ENCODE peak calls at places on chromosomes 7 and 10, in nine cellular contexts. W, P, J, Y, E, V, B, U and S are unnamed samples.

GRCh38 chr7:7737674-7738073 is 19.3 kb upstream of the RPA3 start:
- DNase-seq in J (no peak), Y (no peak), B (no peak), P (no peak), W (no peak), U (peak), V (no peak), E (no peak), S (no peak)

GRCh38 chr7:18553585-18554055 is 58.1 kb downstream of the HDAC9 start:
- DNase-seq in U (no peak), W (no peak), B (no peak), Y (no peak), E (no peak), V (no peak), P (no peak), J (no peak), S (no peak)

GRCh38 chr10:29804025-29804852 is 169.5 kb upstream of the SVIL start:
- DNase-seq in Y (peak), J (peak), U (peak), W (peak), V (peak), E (peak), P (peak), B (peak), S (peak)

GRCh38 chr7:94145602-94146001 is 141.4 kb upstream of the BET1 start:
- DNase-seq in P (no peak), J (peak), W (peak), Y (no peak), U (no peak), E (no peak), V (peak), B (no peak), S (no peak)

GRCh38 chr7:141617280-141617679 is 66.1 kb downstream of the AGK start:
- DNase-seq in V (no peak), E (no peak), P (no peak), W (no peak), B (no peak), Y (no peak), U (no peak), J (peak), S (no peak)

GRCh38 chr7:44486693-44487092 is 3.8 kb downstream of the NUDCD3 start:
- DNase-seq in J (peak), P (peak), E (peak), B (peak), W (peak), V (peak), Y (no peak), U (peak), S (no peak)

GRCh38 chr10:11401314-11402222 is 209.9 kb downstream of the USP6NL start:
- DNase-seq in B (no peak), W (no peak), J (no peak), U (peak), Y (no peak), E (no peak), V (no peak), P (peak), S (no peak)

GRCh38 chr7:109126404-109127050 is 556.9 kb downstream of the DNAJB9 start:
- DNase-seq in E (no peak), Y (no peak), J (no peak), V (no peak), U (no peak), W (no peak), B (peak), P (no peak), S (no peak)

GRCh38 chr10:112221545-112221944 is 38.0 kb upstream of the GPAM start:
- DNase-seq in W (no peak), V (peak), E (no peak), P (no peak), Y (no peak), U (no peak), J (no peak), B (no peak), S (no peak)

GRCh38 chr10:25966846-25967245 is 32.8 kb downstream of the MYO3A start:
- DNase-seq in V (no peak), B (no peak), U (no peak), P (no peak), E (no peak), W (no peak), J (no peak), Y (no peak), S (no peak)

GRCh38 chr7:1200045-1200444 is 32.6 kb upstream of the UNCX start:
- DNase-seq in U (no peak), E (no peak), V (peak), J (no peak), P (no peak), W (no peak), Y (no peak), B (no peak), S (no peak)

GRCh38 chr10:132226586-132227405 is 40.0 kb downstream of the DPYSL4 start:
- DNase-seq in V (no peak), U (no peak), B (no peak), J (no peak), E (no peak), Y (no peak), P (no peak), W (no peak), S (no peak)

GRCh38 chr10:132702601-132703304 is 83.2 kb downstream of the NKX6-2 start:
- DNase-seq in P (no peak), J (no peak), B (no peak), Y (peak), U (no peak), V (no peak), W (no peak), E (no peak), S (no peak)

GRCh38 chr7:151161757-151162156 is 5.7 kb downstream of the GBX1 start:
- DNase-seq in V (no peak), W (no peak), E (no peak), P (no peak), U (no peak), Y (no peak), B (no peak), J (no peak), S (no peak)

GRCh38 chr10:125788156-125789034 is 12.8 kb upstream of the MMP21 start:
- DNase-seq in Y (no peak), J (no peak), U (peak), E (no peak), P (no peak), W (no peak), V (no peak), B (peak), S (no peak)

GRCh38 chr7:113986216-113986615 is 67.4 kb upstream of the PPP1R3A start:
- DNase-seq in B (no peak), U (no peak), E (no peak), J (no peak), P (no peak), W (no peak), V (no peak), Y (no peak), S (no peak)

GRCh38 chr10:118290471-118290995 is 51.6 kb downstream of the FAM204A start:
- DNase-seq in U (no peak), Y (no peak), V (peak), B (no peak), J (no peak), W (no peak), E (no peak), P (no peak), S (no peak)

GRCh38 chr10:101065479-101066145 is 3.8 kb downstream of the KAZALD1 start:
- DNase-seq in J (peak), E (no peak), P (no peak), B (peak), Y (no peak), V (no peak), U (peak), W (no peak), S (no peak)

GRCh38 chr10:14843327-14843988 is 5.4 kb downstream of the HSPA14 start:
- DNase-seq in U (no peak), B (no peak), V (no peak), E (no peak), P (no peak), J (no peak), W (no peak), Y (no peak), S (no peak)

GRCh38 chr10:69086131-69086530 is 1.8 kb upstream of the SRGN start:
- DNase-seq in J (no peak), B (no peak), Y (no peak), U (peak), W (no peak), P (peak), E (peak), V (no peak), S (no peak)

GRCh38 chr7:98655611-98656010 is 38.5 kb downstream of the NPTX2 start:
- DNase-seq in J (no peak), E (no peak), Y (no peak), V (no peak), U (no peak), B (no peak), W (no peak), P (no peak), S (no peak)

GRCh38 chr10:91564508-91564907 is 68.4 kb downstream of the PPP1R3C start:
- DNase-seq in B (no peak), V (no peak), Y (no peak), W (no peak), P (no peak), J (no peak), U (no peak), E (no peak), S (no peak)

GRCh38 chr10:122013311-122013780 is 24.4 kb downstream of the TACC2 start:
- DNase-seq in B (no peak), J (no peak), Y (no peak), P (no peak), U (peak), V (no peak), E (no peak), W (no peak), S (no peak)

GRCh38 chr10:11472158-11472753 is 139.2 kb downstream of the USP6NL start:
- DNase-seq in V (peak), E (peak), J (peak), Y (peak), U (peak), W (peak), B (peak), P (peak), S (peak)

GRCh38 chr10:79142064-79142491 is 73.3 kb downstream of the ZMIZ1 start:
- DNase-seq in P (no peak), W (peak), Y (no peak), J (peak), U (no peak), E (no peak), B (no peak), V (no peak), S (no peak)